ENCODE peak calls at places on chromosomes 11 and 22, in nine cellular contexts. I is neuronal stem cell, M is sigmoid colon, L is aorta, S is kidney, R is body of pancreas, T is ovary, V is GM23248, X is heart right ventricle. E is an unnamed sample. For H3K4me1, the result is how much of the 10 kb centered on the place peaks cover.

GRCh38 chr22:21443735-21444421 is 23.3 kb upstream of the TMEM191C start:
- DNase-seq in I (no peak), M (peak), L (peak), S (peak), R (peak), T (no peak), V (no peak), X (peak), E (no peak)

GRCh38 chr11:30171661-30172060 is 59.2 kb upstream of the FSHB start:
- DNase-seq in I (no peak), M (no peak), L (no peak), S (no peak), R (peak), T (no peak), V (no peak), X (no peak), E (no peak)

GRCh38 chr22:33018232-33018864 is 39.8 kb downstream of the SYN3 start:
- DNase-seq in I (peak), M (no peak), L (peak), S (no peak), R (peak), T (no peak), V (peak), X (peak), E (peak)

GRCh38 chr11:65213322-65214211 is 31.8 kb downstream of the CAPN1 start:
- DNase-seq in I (no peak), M (no peak), L (no peak), S (peak), R (no peak), T (no peak), V (no peak), X (no peak), E (no peak)

GRCh38 chr22:40709752-40710413 is 30.6 kb downstream of the MCHR1 start:
- DNase-seq in I (no peak), M (peak), L (peak), S (no peak), R (peak), T (peak), V (peak), X (peak), E (peak)

GRCh38 chr22:29477919-29478318 is 2.1 kb upstream of the NEFH start:
- DNase-seq in I (no peak), M (no peak), L (no peak), S (no peak), R (no peak), T (no peak), V (no peak), X (no peak), E (no peak)

GRCh38 chr22:22397875-22398524 is 110.5 kb downstream of the ZNF280B start:
- DNase-seq in I (no peak), M (peak), L (no peak), S (no peak), R (no peak), T (no peak), V (peak), X (peak), E (no peak)

GRCh38 chr11:10885703-10886363 is 28.0 kb upstream of the ZBED5 start:
- DNase-seq in I (no peak), M (no peak), L (no peak), S (no peak), R (no peak), T (no peak), V (peak), X (no peak), E (no peak)

GRCh38 chr11:72394456-72394855 is 39.9 kb downstream of the CLPB start:
- DNase-seq in I (no peak), M (no peak), L (no peak), S (no peak), R (no peak), T (no peak), V (no peak), X (no peak), E (no peak)

GRCh38 chr11:126336646-126337045 is 18.8 kb upstream of the ST3GAL4 start:
- DNase-seq in I (no peak), M (no peak), L (peak), S (no peak), R (no peak), T (no peak), V (no peak), X (no peak), E (no peak)

GRCh38 chr11:57800444-57801184 is 39.0 kb downstream of the CTNND1 start:
- DNase-seq in I (peak), M (no peak), L (no peak), S (no peak), R (peak), T (no peak), V (peak), X (no peak), E (no peak)

GRCh38 chr11:96109265-96110030 is 185.5 kb upstream of the MTMR2 start:
- DNase-seq in I (no peak), M (no peak), L (no peak), S (no peak), R (no peak), T (no peak), V (peak), X (no peak), E (no peak)

GRCh38 chr22:35984183-35984710 is 44.4 kb downstream of the RBFOX2 start:
- DNase-seq in I (no peak), M (no peak), L (no peak), S (no peak), R (no peak), T (no peak), V (no peak), X (no peak), E (no peak)

GRCh38 chr22:45210174-45210573 is 30.5 kb downstream of the KIAA0930 start:
- DNase-seq in I (no peak), M (no peak), L (peak), S (peak), R (no peak), T (no peak), V (no peak), X (peak), E (no peak)

GRCh38 chr11:127491589-127491988 is 491.0 kb upstream of the KIRREL3 start:
- DNase-seq in I (no peak), M (no peak), L (no peak), S (no peak), R (no peak), T (no peak), V (no peak), X (no peak), E (no peak)

GRCh38 chr11:985435-985834 is 51.1 kb downstream of the MUC6 start:
- DNase-seq in I (no peak), M (no peak), L (no peak), S (no peak), R (no peak), T (no peak), V (no peak), X (no peak), E (no peak)

GRCh38 chr11:117979481-117980211 is 6.5 kb upstream of the IL10RA start:
- DNase-seq in I (no peak), M (no peak), L (no peak), S (no peak), R (peak), T (no peak), V (no peak), X (no peak), E (no peak)

GRCh38 chr11:130247289-130247688 is 67.4 kb downstream of the ZBTB44 start:
- DNase-seq in I (no peak), M (no peak), L (no peak), S (no peak), R (no peak), T (no peak), V (no peak), X (no peak), E (no peak)

GRCh38 chr11:37002831-37003230 is 404.8 kb upstream of the RAG2 start:
- DNase-seq in I (no peak), M (no peak), L (no peak), S (no peak), R (no peak), T (no peak), V (no peak), X (no peak), E (no peak)

GRCh38 chr11:7904910-7905309 is 26.2 kb downstream of the OR10A6 start:
- DNase-seq in I (no peak), M (no peak), L (no peak), S (no peak), R (no peak), T (no peak), V (peak), X (no peak), E (no peak)

GRCh38 chr11:64074239-64074638 is 38.5 kb downstream of the FLRT1 start:
- DNase-seq in I (no peak), M (no peak), L (no peak), S (no peak), R (no peak), T (no peak), V (peak), X (no peak), E (no peak)

GRCh38 chr11:15655552-15655951 is 540.8 kb downstream of the INSC start:
- DNase-seq in I (no peak), M (no peak), L (no peak), S (no peak), R (no peak), T (no peak), V (no peak), X (no peak), E (no peak)

GRCh38 chr22:22184277-22184807 is 60.2 kb upstream of the VPREB1 start:
- DNase-seq in I (no peak), M (no peak), L (no peak), S (no peak), R (no peak), T (no peak), V (no peak), X (no peak), E (no peak)

GRCh38 chr11:20042025-20042639 is 118.1 kb downstream of the DBX1 start:
- DNase-seq in I (no peak), M (no peak), L (no peak), S (no peak), R (no peak), T (no peak), V (peak), X (no peak), E (no peak)

GRCh38 chr22:24953294-24954113 is 988 bp downstream of the KIAA1671 start:
- DNase-seq in I (no peak), M (peak), L (no peak), S (peak), R (peak), T (peak), V (no peak), X (peak), E (peak)

GRCh38 chr11:69287968-69288882 is 5.7 kb upstream of the MYEOV start:
- DNase-seq in I (no peak), M (no peak), L (no peak), S (peak), R (no peak), T (no peak), V (no peak), X (no peak), E (no peak)

GRCh38 chr11:116199182-116199581 is 573.6 kb downstream of the BUD13 start:
- DNase-seq in I (no peak), M (no peak), L (no peak), S (no peak), R (no peak), T (no peak), V (no peak), X (peak), E (no peak)

GRCh38 chr22:39871008-39871798 is 22.4 kb downstream of the ENTHD1 start:
- DNase-seq in I (no peak), M (no peak), L (no peak), S (no peak), R (no peak), T (no peak), V (no peak), X (no peak), E (no peak)

GRCh38 chr11:128367573-128367972 is 219.8 kb downstream of the ETS1 start:
- DNase-seq in I (no peak), M (no peak), L (no peak), S (peak), R (no peak), T (no peak), V (no peak), X (no peak), E (no peak)

GRCh38 chr11:77151804-77152513 is 23.9 kb downstream of the MYO7A start:
- DNase-seq in I (no peak), M (no peak), L (no peak), S (peak), R (peak), T (no peak), V (no peak), X (no peak), E (no peak)

GRCh38 chr22:45246060-45246985 is 5.6 kb upstream of the KIAA0930 start:
- DNase-seq in I (no peak), M (peak), L (peak), S (peak), R (peak), T (peak), V (peak), X (no peak), E (peak)

GRCh38 chr11:68838572-68838964 is 3.1 kb downstream of the CPT1A start:
- DNase-seq in I (no peak), M (peak), L (no peak), S (no peak), R (peak), T (peak), V (peak), X (no peak), E (peak)

GRCh38 chr11:94519478-94520084 is 7.3 kb downstream of the C11orf97 start:
- DNase-seq in I (peak), M (no peak), L (no peak), S (no peak), R (peak), T (no peak), V (peak), X (no peak), E (no peak)

GRCh38 chr22:31501738-31502137 is 5.4 kb downstream of the SFI1 start:
- DNase-seq in I (no peak), M (no peak), L (no peak), S (no peak), R (no peak), T (no peak), V (no peak), X (no peak), E (no peak)

GRCh38 chr11:103294516-103294915 is 185.3 kb downstream of the DYNC2H1 start:
- DNase-seq in I (no peak), M (no peak), L (no peak), S (no peak), R (no peak), T (no peak), V (no peak), X (no peak), E (no peak)

GRCh38 chr22:41862530-41863266 is 29.8 kb downstream of the SREBF2 start:
- DNase-seq in I (no peak), M (no peak), L (no peak), S (no peak), R (no peak), T (no peak), V (peak), X (no peak), E (no peak)

GRCh38 chr11:118930152-118930712 is 4.5 kb upstream of the BCL9L start:
- DNase-seq in I (no peak), M (peak), L (peak), S (peak), R (peak), T (peak), V (peak), X (peak), E (peak)

GRCh38 chr11:11706022-11706421 is 84.2 kb upstream of the GALNT18 start:
- DNase-seq in I (no peak), M (peak), L (no peak), S (no peak), R (no peak), T (no peak), V (peak), X (no peak), E (no peak)

GRCh38 chr11:86087281-86087680 is 18.4 kb upstream of the PICALM start:
- DNase-seq in I (no peak), M (no peak), L (no peak), S (no peak), R (no peak), T (no peak), V (no peak), X (no peak), E (no peak)

DNA sequence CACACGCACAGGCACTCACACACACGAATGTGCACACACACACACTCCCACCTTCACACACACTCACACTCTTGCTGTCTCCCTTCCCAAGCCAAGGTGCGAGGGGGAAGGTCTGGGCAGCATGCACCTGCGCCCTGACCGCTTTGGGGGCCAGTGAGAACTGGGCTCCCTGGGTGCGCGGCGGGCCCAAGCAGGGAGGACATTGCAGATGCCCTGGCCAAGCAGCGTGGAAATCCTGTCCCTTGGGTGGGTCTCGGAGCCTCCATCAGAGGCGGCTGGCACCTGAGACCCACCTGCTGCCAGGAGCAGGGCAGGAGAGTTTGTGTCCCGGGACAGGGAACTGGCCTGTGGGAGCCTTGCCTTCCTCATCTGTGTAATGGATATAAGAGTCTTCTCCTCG is 3.3 kb downstream of the CD81 start:
- DNase-seq in I (no peak), M (no peak), L (no peak), S (no peak), R (no peak), T (peak), V (no peak), X (peak), E (no peak)
- H3K4me1 ChIP-seq in I (under half), M (under half), L (under half), S (half or more), R (half or more), T (under half), V (under half), X (half or more), E (half or more)

DNA sequence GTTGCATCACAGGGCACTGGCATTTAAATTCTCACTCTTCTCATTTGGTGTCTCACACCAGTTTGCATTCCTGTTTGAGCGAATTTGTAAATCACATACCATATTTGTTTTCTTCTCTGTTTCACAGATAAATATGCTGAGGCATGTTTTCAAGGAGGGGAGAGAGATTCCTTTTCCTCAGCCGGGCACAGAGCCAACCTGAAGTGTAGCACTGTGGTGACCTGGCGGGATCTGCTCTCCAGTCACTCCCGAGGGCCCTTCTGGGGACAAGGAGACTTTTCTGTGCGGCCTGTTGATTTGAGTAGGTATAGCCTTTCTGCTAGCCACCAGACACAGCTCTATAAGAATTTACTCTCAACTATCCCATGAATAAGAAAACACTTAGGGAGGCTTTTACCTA is 63.5 kb upstream of the FDX1 start:
- DNase-seq in I (no peak), M (no peak), L (no peak), S (peak), R (peak), T (peak), V (no peak), X (peak), E (no peak)
- H3K27ac ChIP-seq in I (no peak), M (no peak), L (no peak), S (no peak), R (no peak), T (peak), V (no peak), X (no peak), E (no peak)

GRCh38 chr11:67349927-67350465 is 3.4 kb downstream of the POLD4 start:
- DNase-seq in I (no peak), M (no peak), L (no peak), S (no peak), R (no peak), T (no peak), V (no peak), X (no peak), E (no peak)
- H3K4me1 ChIP-seq in I (under half), M (under half), L (under half), S (under half), R (half or more), T (under half), V (under half), X (under half), E (under half)

GRCh38 chr11:114345575-114346222 is 49.5 kb downstream of the NNMT start:
- DNase-seq in I (no peak), M (no peak), L (no peak), S (no peak), R (no peak), T (no peak), V (no peak), X (no peak), E (no peak)
- H3K27ac ChIP-seq in I (no peak), M (no peak), L (no peak), S (no peak), R (no peak), T (no peak), V (no peak), X (no peak), E (no peak)

DNA sequence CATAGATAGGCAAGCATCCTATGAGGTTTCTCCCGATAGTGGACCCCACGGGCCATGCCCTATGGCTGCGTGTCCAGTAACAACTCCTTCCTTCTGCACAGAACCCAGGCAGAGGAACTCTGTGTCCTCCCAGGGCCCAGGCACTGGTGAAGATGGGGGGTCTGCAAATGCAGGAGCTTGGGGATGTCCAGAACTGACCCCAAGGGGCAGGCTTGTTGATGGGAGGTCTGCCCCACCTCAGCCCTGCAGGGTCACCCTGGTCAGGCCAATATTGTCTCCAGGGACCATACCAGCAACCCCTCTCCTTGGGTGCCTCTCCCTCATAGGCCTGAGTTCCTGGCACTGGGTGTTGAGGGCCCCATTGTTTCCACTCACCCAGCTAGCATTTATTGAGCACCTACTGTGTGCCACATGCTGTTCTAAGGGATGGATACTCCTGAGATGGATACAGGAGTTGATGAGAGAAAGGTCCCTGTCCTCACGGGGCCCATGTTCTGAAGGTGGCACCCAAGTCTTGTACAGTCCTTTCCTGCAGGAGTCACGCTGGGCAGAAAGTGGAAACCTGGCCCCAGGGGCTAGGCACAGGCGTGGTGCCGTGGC is 26.3 kb upstream of the TXNRD2 start:
- DNase-seq in I (no peak), M (no peak), L (no peak), S (peak), R (no peak), T (no peak), V (no peak), X (no peak), E (no peak)
- H3K4me1 ChIP-seq in I (under half), M (under half), L (under half), S (under half), R (under half), T (under half), V (under half), X (under half), E (under half)

GRCh38 chr11:123740787-123741158 is 687 bp downstream of the ZNF202 start:
- DNase-seq in I (no peak), M (no peak), L (no peak), S (no peak), R (peak), T (no peak), V (peak), X (no peak), E (no peak)
- H3K27ac ChIP-seq in I (no peak), M (peak), L (peak), S (peak), R (peak), T (peak), V (peak), X (peak), E (peak)

DNA sequence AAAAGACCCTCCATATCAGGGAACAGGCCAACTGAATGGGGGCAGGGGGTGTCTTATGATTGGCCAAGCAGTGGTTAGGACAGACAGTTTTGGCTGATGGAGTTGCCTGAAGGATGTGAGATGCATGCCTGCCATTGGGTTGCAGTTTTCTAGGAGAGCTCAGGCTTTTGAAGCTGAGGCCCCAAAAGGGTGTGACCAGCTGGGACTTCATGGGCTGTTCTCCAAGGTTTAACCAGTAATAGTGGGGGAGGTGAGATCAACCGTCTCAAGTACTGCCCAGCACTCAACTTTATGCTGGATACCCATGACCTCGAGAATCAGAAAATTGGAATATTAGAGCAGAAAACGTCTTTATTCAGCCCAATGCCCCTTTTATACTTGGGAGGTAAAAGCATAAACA is 13.5 kb downstream of the DTX4 start:
- DNase-seq in I (no peak), M (no peak), L (no peak), S (no peak), R (no peak), T (no peak), V (peak), X (no peak), E (no peak)
- H3K4me1 ChIP-seq in I (under half), M (under half), L (under half), S (under half), R (half or more), T (under half), V (under half), X (under half), E (under half)